ENCODE peak calls at places on chromosomes 11 and 22, in seven cellular contexts. One of them, this sample, is unnamed.

GRCh38 chr11:95364324-95365295 is 133.6 kb upstream of the SESN3 start:
- DNase-seq in stomach: no peak
- DNase-seq in IMR-90: no peak
- DNase-seq in spleen: no peak
- DNase-seq in adrenal gland: no peak
- DNase-seq in sigmoid colon: no peak
- DNase-seq in transverse colon: no peak
- DNase-seq in this sample: no peak

GRCh38 chr11:117538731-117539130 is 211.1 kb downstream of the CEP164 start:
- DNase-seq in stomach: no peak
- DNase-seq in IMR-90: no peak
- DNase-seq in spleen: no peak
- DNase-seq in adrenal gland: no peak
- DNase-seq in sigmoid colon: peak; percentile 76
- DNase-seq in transverse colon: no peak
- DNase-seq in this sample: no peak

GRCh38 chr22:40721266-40721665 is 42.0 kb downstream of the MCHR1 start:
- DNase-seq in stomach: no peak
- DNase-seq in IMR-90: peak; percentile 71
- DNase-seq in spleen: no peak
- DNase-seq in adrenal gland: peak; percentile 38
- DNase-seq in sigmoid colon: no peak
- DNase-seq in transverse colon: no peak
- DNase-seq in this sample: no peak

GRCh38 chr11:86274999-86275398 is 27.0 kb upstream of the HIKESHI start:
- DNase-seq in stomach: no peak
- DNase-seq in IMR-90: no peak
- DNase-seq in spleen: no peak
- DNase-seq in adrenal gland: no peak
- DNase-seq in sigmoid colon: no peak
- DNase-seq in transverse colon: no peak
- DNase-seq in this sample: no peak

GRCh38 chr11:74169736-74170458 is 905 bp downstream of the C2CD3 start:
- DNase-seq in stomach: no peak
- DNase-seq in IMR-90: no peak
- DNase-seq in spleen: no peak
- DNase-seq in adrenal gland: no peak
- DNase-seq in sigmoid colon: no peak
- DNase-seq in transverse colon: no peak
- DNase-seq in this sample: no peak

GRCh38 chr22:43996170-43996980 is 27.7 kb upstream of the PARVB start:
- DNase-seq in stomach: peak; percentile 59
- DNase-seq in IMR-90: no peak
- DNase-seq in spleen: peak; percentile 94
- DNase-seq in adrenal gland: peak; percentile 52
- DNase-seq in sigmoid colon: peak; percentile 73
- DNase-seq in transverse colon: peak; percentile 67
- DNase-seq in this sample: no peak

GRCh38 chr11:78050964-78051831 is 12.5 kb upstream of the THRSP start:
- DNase-seq in stomach: no peak
- DNase-seq in IMR-90: peak; percentile 80
- DNase-seq in spleen: no peak
- DNase-seq in adrenal gland: peak; percentile 62
- DNase-seq in sigmoid colon: no peak
- DNase-seq in transverse colon: no peak
- DNase-seq in this sample: no peak

GRCh38 chr22:31039393-31039792 is 41.7 kb upstream of the SMTN start:
- DNase-seq in stomach: no peak
- DNase-seq in IMR-90: peak; percentile 80
- DNase-seq in spleen: no peak
- DNase-seq in adrenal gland: peak; percentile 43
- DNase-seq in sigmoid colon: peak; percentile 86
- DNase-seq in transverse colon: peak; percentile 28
- DNase-seq in this sample: no peak

GRCh38 chr11:133064152-133064877 is 468.0 kb downstream of the OPCML start:
- DNase-seq in stomach: peak; percentile 66
- DNase-seq in IMR-90: peak; percentile 48
- DNase-seq in spleen: peak; percentile 82
- DNase-seq in adrenal gland: peak; percentile 69
- DNase-seq in sigmoid colon: peak; percentile 76
- DNase-seq in transverse colon: peak; percentile 29
- DNase-seq in this sample: no peak

GRCh38 chr11:77793972-77794371 is 26.6 kb downstream of the RSF1 start:
- DNase-seq in stomach: no peak
- DNase-seq in IMR-90: no peak
- DNase-seq in spleen: no peak
- DNase-seq in adrenal gland: no peak
- DNase-seq in sigmoid colon: no peak
- DNase-seq in transverse colon: no peak
- DNase-seq in this sample: no peak

GRCh38 chr11:47192111-47192510 is 5.9 kb upstream of the PACSIN3 start:
- DNase-seq in stomach: no peak
- DNase-seq in IMR-90: no peak
- DNase-seq in spleen: no peak
- DNase-seq in adrenal gland: no peak
- DNase-seq in sigmoid colon: no peak
- DNase-seq in transverse colon: no peak
- DNase-seq in this sample: no peak

GRCh38 chr11:18706330-18707243 is 8.0 kb downstream of the TMEM86A start:
- DNase-seq in stomach: peak; percentile 61
- DNase-seq in IMR-90: no peak
- DNase-seq in spleen: peak; percentile 90
- DNase-seq in adrenal gland: peak; percentile 67
- DNase-seq in sigmoid colon: peak; percentile 82
- DNase-seq in transverse colon: peak; percentile 71
- DNase-seq in this sample: no peak

GRCh38 chr11:32279672-32280071 is 155.7 kb downstream of the WT1 start:
- DNase-seq in stomach: no peak
- DNase-seq in IMR-90: no peak
- DNase-seq in spleen: no peak
- DNase-seq in adrenal gland: no peak
- DNase-seq in sigmoid colon: no peak
- DNase-seq in transverse colon: no peak
- DNase-seq in this sample: no peak

GRCh38 chr22:44380716-44381500 is 68.2 kb upstream of the SHISAL1 start:
- DNase-seq in stomach: no peak
- DNase-seq in IMR-90: no peak
- DNase-seq in spleen: peak; percentile 58
- DNase-seq in adrenal gland: no peak
- DNase-seq in sigmoid colon: peak; percentile 72
- DNase-seq in transverse colon: no peak
- DNase-seq in this sample: no peak

DNA sequence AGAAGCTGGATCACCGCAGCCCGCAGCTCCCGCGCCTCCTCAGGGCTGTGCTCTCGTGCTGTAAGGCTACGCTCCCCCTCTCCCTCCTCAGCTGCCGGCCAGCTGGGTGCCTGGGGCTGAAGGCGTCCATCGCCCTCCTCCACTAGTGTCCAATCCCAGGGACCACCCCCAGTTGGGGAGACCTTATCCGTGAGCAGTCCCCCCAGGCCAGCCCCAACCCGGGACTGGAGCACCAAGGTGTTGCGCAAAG is 1.2 kb downstream of the AP5B1 start:
- DNase-seq in stomach: no peak
- DNase-seq in IMR-90: no peak
- DNase-seq in spleen: no peak
- DNase-seq in adrenal gland: no peak
- DNase-seq in sigmoid colon: no peak
- DNase-seq in transverse colon: no peak
- DNase-seq in this sample: no peak
- H3K27ac ChIP-seq in stomach: no peak overlapping the region
- H3K27ac ChIP-seq in IMR-90: peak overlapping the region; percentile 2
- H3K27ac ChIP-seq in spleen: peak overlapping the region; percentile 91
- H3K27ac ChIP-seq in adrenal gland: no peak overlapping the region
- H3K27ac ChIP-seq in sigmoid colon: peak overlapping the region; percentile 81
- H3K27ac ChIP-seq in transverse colon: peak overlapping the region; percentile 86
- H3K27ac ChIP-seq in this sample: peak overlapping the region; percentile 76

GRCh38 chr11:2989551-2989950 is 2.6 kb downstream of the NAP1L4 start:
- DNase-seq in stomach: no peak
- DNase-seq in IMR-90: no peak
- DNase-seq in spleen: no peak
- DNase-seq in adrenal gland: no peak
- DNase-seq in sigmoid colon: no peak
- DNase-seq in transverse colon: no peak
- DNase-seq in this sample: no peak

GRCh38 chr11:2990617-2991476 is 1.3 kb downstream of the NAP1L4 start:
- DNase-seq in stomach: no peak
- DNase-seq in IMR-90: no peak
- DNase-seq in spleen: no peak
- DNase-seq in adrenal gland: no peak
- DNase-seq in sigmoid colon: no peak
- DNase-seq in transverse colon: peak; percentile 37
- DNase-seq in this sample: no peak

GRCh38 chr11:2993000-2993330 is 836 bp upstream of the NAP1L4 start:
- DNase-seq in stomach: no peak
- DNase-seq in IMR-90: no peak
- DNase-seq in spleen: no peak
- DNase-seq in adrenal gland: no peak
- DNase-seq in sigmoid colon: no peak
- DNase-seq in transverse colon: no peak
- DNase-seq in this sample: no peak

GRCh38 chr11:2992234-2992999 is at the start of gene NAP1L4:
- DNase-seq in stomach: peak; percentile 98
- DNase-seq in IMR-90: peak; percentile 95
- DNase-seq in spleen: peak; percentile 98
- DNase-seq in adrenal gland: peak; percentile 96
- DNase-seq in sigmoid colon: peak; percentile 98
- DNase-seq in transverse colon: peak; percentile 97
- DNase-seq in this sample: peak; percentile 96

DNA sequence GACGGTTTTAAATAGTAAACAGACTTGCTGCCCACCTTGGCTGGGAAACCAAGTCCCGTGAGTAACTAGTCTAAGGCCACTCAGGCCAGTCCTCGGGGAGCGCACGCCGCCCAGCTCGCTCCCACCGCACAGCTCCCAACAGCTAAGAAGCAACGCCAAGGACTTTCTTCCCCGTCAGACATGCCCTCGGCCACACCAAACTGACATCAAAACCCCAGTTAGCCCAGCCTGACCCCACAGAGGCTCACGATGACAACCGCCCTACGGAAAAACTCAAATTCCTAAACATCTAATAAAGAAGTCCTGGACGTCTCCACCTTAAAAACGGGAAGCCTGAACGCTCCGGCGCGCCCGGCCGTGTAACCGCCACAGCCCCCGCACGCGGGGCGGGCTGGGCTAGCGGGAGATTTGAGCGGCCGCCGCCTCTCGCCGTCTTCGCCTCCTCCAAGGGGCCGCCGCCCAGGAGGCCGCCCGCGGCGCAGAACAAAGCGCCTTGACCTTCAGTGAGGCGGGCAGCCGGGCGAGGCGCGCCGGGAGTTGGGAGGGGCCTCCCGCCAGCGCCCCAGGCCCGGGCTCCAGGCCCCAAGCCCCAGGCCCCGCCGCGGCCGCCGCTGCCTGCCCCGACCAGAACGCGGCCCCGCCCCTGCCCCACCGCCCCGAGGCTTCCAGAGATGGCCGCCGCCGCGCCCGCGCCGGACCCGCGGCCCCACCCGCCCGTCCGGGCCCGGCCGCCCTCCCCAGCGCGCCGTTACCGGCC is 474 bp downstream of the NAP1L4 start:
- DNase-seq in stomach: no peak
- DNase-seq in IMR-90: peak; percentile 20
- DNase-seq in spleen: no peak
- DNase-seq in adrenal gland: peak; percentile 54
- DNase-seq in sigmoid colon: no peak
- DNase-seq in transverse colon: no peak
- DNase-seq in this sample: no peak
- TF ChIP-seq POLR2A in stomach: no peak
- TF ChIP-seq POLR2A in IMR-90: peak; percentile 12
- TF ChIP-seq POLR2A in spleen: no peak
- TF ChIP-seq POLR2A in adrenal gland: peak; percentile 44
- TF ChIP-seq POLR2A in sigmoid colon: no peak
- TF ChIP-seq POLR2A in transverse colon: no peak
- TF ChIP-seq POLR2A in this sample: no peak

GRCh38 chr11:100753562-100753961 is 66.5 kb downstream of the ARHGAP42 start:
- DNase-seq in stomach: no peak
- DNase-seq in IMR-90: no peak
- DNase-seq in spleen: no peak
- DNase-seq in adrenal gland: no peak
- DNase-seq in sigmoid colon: no peak
- DNase-seq in transverse colon: no peak
- DNase-seq in this sample: no peak
- TF ChIP-seq CTCF in stomach: no peak
- TF ChIP-seq CTCF in IMR-90: no peak
- TF ChIP-seq CTCF in spleen: no peak
- TF ChIP-seq CTCF in adrenal gland: no peak
- TF ChIP-seq CTCF in sigmoid colon: no peak
- TF ChIP-seq CTCF in transverse colon: no peak
- TF ChIP-seq CTCF in this sample: no peak

GRCh38 chr11:75813622-75814039 is 1.4 kb upstream of the UVRAG start:
- DNase-seq in stomach: no peak
- DNase-seq in IMR-90: peak; percentile 20
- DNase-seq in spleen: no peak
- DNase-seq in adrenal gland: no peak
- DNase-seq in sigmoid colon: no peak
- DNase-seq in transverse colon: no peak
- DNase-seq in this sample: no peak
- H3K27ac ChIP-seq in stomach: no peak overlapping the region
- H3K27ac ChIP-seq in IMR-90: no peak overlapping the region
- H3K27ac ChIP-seq in spleen: peak overlapping the region; percentile 99
- H3K27ac ChIP-seq in adrenal gland: no peak overlapping the region
- H3K27ac ChIP-seq in sigmoid colon: peak overlapping the region; percentile 96
- H3K27ac ChIP-seq in transverse colon: peak overlapping the region; percentile 98
- H3K27ac ChIP-seq in this sample: peak overlapping the region; percentile 90

DNA sequence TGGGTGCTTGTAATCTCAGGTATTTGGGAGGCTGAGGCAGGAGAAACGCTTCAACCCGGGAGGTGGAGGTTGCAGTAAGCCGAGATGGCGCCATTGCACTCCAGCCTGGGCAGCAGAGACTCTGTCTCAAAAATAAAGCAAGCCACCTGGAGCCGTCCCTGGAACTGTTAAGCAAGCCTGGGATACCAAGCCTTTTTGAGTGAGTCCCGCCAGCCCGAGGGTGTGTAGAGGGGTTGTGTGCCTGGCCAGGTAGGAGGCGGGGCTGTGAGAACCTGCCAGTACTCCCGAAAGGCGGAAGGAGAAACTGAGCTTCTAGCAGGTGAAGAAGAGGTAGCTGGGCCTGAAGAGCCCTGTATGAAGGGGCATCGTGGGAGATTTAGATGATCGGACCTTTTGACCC is 52.4 kb downstream of the TRIOBP start:
- DNase-seq in stomach: peak; percentile 84
- DNase-seq in IMR-90: no peak
- DNase-seq in spleen: no peak
- DNase-seq in adrenal gland: no peak
- DNase-seq in sigmoid colon: no peak
- DNase-seq in transverse colon: no peak
- DNase-seq in this sample: no peak
- TF ChIP-seq POLR2A in stomach: no peak
- TF ChIP-seq POLR2A in IMR-90: no peak
- TF ChIP-seq POLR2A in spleen: no peak
- TF ChIP-seq POLR2A in adrenal gland: no peak
- TF ChIP-seq POLR2A in sigmoid colon: no peak
- TF ChIP-seq POLR2A in transverse colon: no peak
- TF ChIP-seq POLR2A in this sample: no peak

This sample was measured in vagina.